ENCODE peak calls at places on chromosomes 3 and 15, in eight cellular contexts. I is HL-60; M is caudate nucleus; B is endothelial cell of umbilical vein; R is T follicular helper cell; L is activated T-cell treated with anti-CD3 and anti-CD28 coated beads, Interleukin-2, amount 50 U/mL, for 1 hour; E is fibroblast of lung; T is tibial nerve. K is an unnamed sample.

GRCh38 chr15:87477759-87478687 is 778.5 kb downstream of the NTRK3 start:
- DNase-seq in B (no peak), E (peak; percentile 90), R (no peak), L (no peak), T (peak; percentile 17), M (peak; percentile 28), I (no peak), K (no peak)

GRCh38 chr3:172987268-172987667 is 153.8 kb downstream of the SPATA16 start:
- DNase-seq in I (no peak), L (no peak), B (peak; percentile 10), E (no peak), R (no peak), T (no peak), M (no peak), K (peak; percentile 19)

GRCh38 chr15:77096541-77096940 is 25.6 kb upstream of the TSPAN3 start:
- DNase-seq in M (no peak), L (no peak), I (no peak), B (no peak), R (no peak), E (no peak), T (no peak), K (no peak)

GRCh38 chr3:175743733-175744400 is 884.7 kb downstream of the NAALADL2 start:
- DNase-seq in R (no peak), L (no peak), I (no peak), T (no peak), B (no peak), E (peak; percentile 88), M (no peak), K (no peak)

GRCh38 chr15:78984041-78984440 is 39.2 kb upstream of the CTSH start:
- DNase-seq in I (no peak), L (no peak), R (no peak), M (no peak), T (no peak), B (no peak), E (no peak), K (no peak)

GRCh38 chr3:67418539-67419529 is 235.6 kb downstream of the SUCLG2 start:
- DNase-seq in I (no peak), T (no peak), R (no peak), E (peak; percentile 38), L (no peak), B (no peak), M (no peak), K (no peak)

GRCh38 chr3:172256101-172256687 is 192.1 kb downstream of the GHSR start:
- DNase-seq in M (no peak), L (no peak), E (peak; percentile 71), T (peak; percentile 28), R (no peak), B (no peak), I (no peak), K (no peak)

GRCh38 chr3:142808103-142808917 is 80.6 kb downstream of the PCOLCE2 start:
- DNase-seq in B (peak; percentile 59), L (no peak), M (no peak), R (no peak), I (no peak), T (no peak), E (peak; percentile 86), K (peak; percentile 60)

GRCh38 chr3:113626513-113627371 is 69.7 kb downstream of the USF3 start:
- DNase-seq in E (peak; percentile 57), I (peak; percentile 77), L (no peak), R (no peak), T (peak; percentile 35), M (peak; percentile 14), B (peak; percentile 64), K (peak; percentile 80)

GRCh38 chr3:134326126-134326525 is 48.1 kb downstream of the AMOTL2 start:
- DNase-seq in R (no peak), L (no peak), B (peak; percentile 30), M (no peak), I (no peak), T (no peak), E (peak; percentile 69), K (peak; percentile 60)

GRCh38 chr3:105253225-105253624 is 113.5 kb upstream of the ALCAM start:
- DNase-seq in R (no peak), T (no peak), B (peak; percentile 92), E (peak; percentile 59), M (no peak), I (no peak), L (no peak), K (peak; percentile 86)

GRCh38 chr3:27340524-27340923 is 28.7 kb downstream of the NEK10 start:
- DNase-seq in L (no peak), B (no peak), M (no peak), T (no peak), I (no peak), E (no peak), R (no peak), K (no peak)

GRCh38 chr3:156150434-156151066 is 30.2 kb downstream of the KCNAB1 start:
- DNase-seq in B (peak; percentile 75), E (peak; percentile 55), R (peak; percentile 5), I (peak; percentile 21), L (no peak), T (peak; percentile 47), M (peak; percentile 1), K (peak; percentile 76)

GRCh38 chr15:51736646-51737537 is 563 bp downstream of the LYSMD2 start:
- DNase-seq in L (peak; percentile 72), T (peak; percentile 20), E (peak; percentile 20), I (peak; percentile 50), B (peak; percentile 23), R (peak; percentile 39), M (peak; percentile 34), K (peak; percentile 35)

GRCh38 chr3:104362319-104362718 is 1004.4 kb upstream of the ALCAM start:
- DNase-seq in B (no peak), L (no peak), E (peak; percentile 6), M (no peak), T (no peak), I (no peak), R (no peak), K (no peak)

GRCh38 chr3:112718967-112719366 is 78.0 kb upstream of the CCDC80 start:
- DNase-seq in L (no peak), E (no peak), M (no peak), I (no peak), B (no peak), R (no peak), T (no peak), K (no peak)

GRCh38 chr15:39056357-39056756 is 491.7 kb upstream of the RASGRP1 start:
- DNase-seq in E (peak; percentile 53), M (no peak), T (no peak), B (no peak), L (no peak), I (no peak), R (no peak), K (no peak)

GRCh38 chr3:57659810-57660439 is 33.0 kb downstream of the DENND6A start:
- DNase-seq in L (no peak), I (no peak), M (no peak), R (no peak), E (no peak), B (no peak), T (no peak), K (peak; percentile 20)

GRCh38 chr15:84631706-84632272 is 22.3 kb downstream of the WDR73 start:
- DNase-seq in M (no peak), R (no peak), B (no peak), L (no peak), T (no peak), I (no peak), E (no peak), K (peak; percentile 43)